ENCODE peak calls at places on chromosomes 16 and 17, in six cellular contexts. One of them, this sample, is unnamed.

GRCh38 chr17:51507444-51507843 is 247.1 kb downstream of the UTP18 start:
- DNase-seq in ovary: no peak
- DNase-seq in IMR-90: no peak
- DNase-seq in right lobe of liver: no peak
- DNase-seq in stomach: no peak
- DNase-seq in testis: no peak
- DNase-seq in this sample: no peak

GRCh38 chr16:87048038-87048743 is 269.0 kb downstream of the C16orf95 start:
- DNase-seq in ovary: no peak
- DNase-seq in IMR-90: no peak
- DNase-seq in right lobe of liver: no peak
- DNase-seq in stomach: no peak
- DNase-seq in testis: no peak
- DNase-seq in this sample: no peak

GRCh38 chr16:22694887-22695382 is 119.0 kb upstream of the HS3ST2 start:
- DNase-seq in ovary: no peak
- DNase-seq in IMR-90: peak; percentile 90
- DNase-seq in right lobe of liver: no peak
- DNase-seq in stomach: no peak
- DNase-seq in testis: peak; percentile 32
- DNase-seq in this sample: peak; percentile 37

GRCh38 chr17:17072546-17072945 is 30.3 kb downstream of the MPRIP start:
- DNase-seq in ovary: peak; percentile 9
- DNase-seq in IMR-90: no peak
- DNase-seq in right lobe of liver: no peak
- DNase-seq in stomach: no peak
- DNase-seq in testis: no peak
- DNase-seq in this sample: no peak

GRCh38 chr16:49858200-49859129 is 2.6 kb upstream of the ZNF423 start:
- DNase-seq in ovary: peak; percentile 80
- DNase-seq in IMR-90: no peak
- DNase-seq in right lobe of liver: no peak
- DNase-seq in stomach: no peak
- DNase-seq in testis: peak; percentile 79
- DNase-seq in this sample: peak; percentile 73

GRCh38 chr16:53071748-53072301 is 17.0 kb downstream of the CHD9 start:
- DNase-seq in ovary: peak; percentile 83
- DNase-seq in IMR-90: no peak
- DNase-seq in right lobe of liver: peak; percentile 70
- DNase-seq in stomach: no peak
- DNase-seq in testis: peak; percentile 47
- DNase-seq in this sample: peak; percentile 63

GRCh38 chr16:85384831-85385462 is 228.2 kb upstream of the GSE1 start:
- DNase-seq in ovary: peak; percentile 31
- DNase-seq in IMR-90: no peak
- DNase-seq in right lobe of liver: peak; percentile 44
- DNase-seq in stomach: peak; percentile 55
- DNase-seq in testis: no peak
- DNase-seq in this sample: peak; percentile 0

GRCh38 chr17:58236394-58236793 is 2.0 kb upstream of the LPO start:
- DNase-seq in ovary: no peak
- DNase-seq in IMR-90: no peak
- DNase-seq in right lobe of liver: no peak
- DNase-seq in stomach: no peak
- DNase-seq in testis: no peak
- DNase-seq in this sample: no peak

GRCh38 chr17:79870540-79870939 is 31.3 kb upstream of the CBX4 start:
- DNase-seq in ovary: no peak
- DNase-seq in IMR-90: no peak
- DNase-seq in right lobe of liver: no peak
- DNase-seq in stomach: no peak
- DNase-seq in testis: no peak
- DNase-seq in this sample: no peak

GRCh38 chr17:72346306-72346705 is 225.5 kb downstream of the SOX9 start:
- DNase-seq in ovary: no peak
- DNase-seq in IMR-90: no peak
- DNase-seq in right lobe of liver: no peak
- DNase-seq in stomach: no peak
- DNase-seq in testis: no peak
- DNase-seq in this sample: no peak

GRCh38 chr16:361872-362701 is 8.3 kb downstream of the MRPL28 start:
- DNase-seq in ovary: peak; percentile 73
- DNase-seq in IMR-90: peak; percentile 61
- DNase-seq in right lobe of liver: peak; percentile 81
- DNase-seq in stomach: peak; percentile 84
- DNase-seq in testis: peak; percentile 83
- DNase-seq in this sample: peak; percentile 79

GRCh38 chr17:76051071-76051467 is 21.2 kb downstream of the SRP68 start:
- DNase-seq in ovary: no peak
- DNase-seq in IMR-90: no peak
- DNase-seq in right lobe of liver: no peak
- DNase-seq in stomach: no peak
- DNase-seq in testis: no peak
- DNase-seq in this sample: peak; percentile 70

GRCh38 chr16:77599793-77600415 is 122.4 kb upstream of the NUDT7 start:
- DNase-seq in ovary: no peak
- DNase-seq in IMR-90: peak; percentile 47
- DNase-seq in right lobe of liver: no peak
- DNase-seq in stomach: no peak
- DNase-seq in testis: peak; percentile 49
- DNase-seq in this sample: peak; percentile 67

GRCh38 chr17:3003401-3004149 is 59.8 kb downstream of the OR1D5 start:
- DNase-seq in ovary: peak; percentile 47
- DNase-seq in IMR-90: no peak
- DNase-seq in right lobe of liver: peak; percentile 62
- DNase-seq in stomach: peak; percentile 41
- DNase-seq in testis: no peak
- DNase-seq in this sample: peak; percentile 45

GRCh38 chr17:80124351-80124981 is 22.5 kb downstream of the EIF4A3 start:
- DNase-seq in ovary: no peak
- DNase-seq in IMR-90: peak; percentile 64
- DNase-seq in right lobe of liver: no peak
- DNase-seq in stomach: peak; percentile 27
- DNase-seq in testis: peak; percentile 21
- DNase-seq in this sample: peak; percentile 42

GRCh38 chr17:83173180-83173996 is 94.0 kb downstream of the METRNL start:
- DNase-seq in ovary: peak; percentile 12
- DNase-seq in IMR-90: no peak
- DNase-seq in right lobe of liver: peak; percentile 60
- DNase-seq in stomach: no peak
- DNase-seq in testis: no peak
- DNase-seq in this sample: no peak

DNA sequence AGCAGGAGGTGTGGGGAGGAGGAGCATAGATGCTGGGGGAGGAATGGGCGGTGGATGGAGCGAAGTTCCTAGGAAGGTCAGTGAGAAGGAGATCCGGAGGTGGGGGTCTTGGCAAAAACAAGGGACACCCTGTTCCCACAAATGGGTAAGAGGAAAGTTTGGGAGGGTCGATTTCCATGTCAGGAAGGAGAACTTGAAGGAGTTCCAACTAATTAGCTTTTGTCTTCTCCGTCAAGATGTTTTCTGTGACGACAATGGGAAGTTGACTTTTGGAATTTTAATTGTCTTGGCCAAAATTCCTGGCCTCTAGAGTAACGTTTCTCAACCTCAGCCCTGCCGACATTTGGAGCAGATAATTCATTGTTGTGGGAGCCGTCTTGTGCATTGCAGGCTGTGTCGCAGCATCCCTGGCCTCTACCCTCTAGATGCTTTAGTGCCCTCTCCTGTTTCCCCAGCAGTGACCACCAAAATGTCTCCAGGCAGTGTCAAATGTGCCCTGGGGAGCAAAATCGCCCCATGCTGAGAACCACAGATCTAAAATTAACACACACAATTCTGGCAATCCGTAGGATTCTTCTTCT is 97.1 kb downstream of the PITPNC1 start:
- DNase-seq in ovary: no peak
- DNase-seq in IMR-90: peak; percentile 39
- DNase-seq in right lobe of liver: no peak
- DNase-seq in stomach: no peak
- DNase-seq in testis: no peak
- DNase-seq in this sample: no peak
- TF ChIP-seq POLR2A in ovary: no peak
- TF ChIP-seq POLR2A in IMR-90: no peak
- TF ChIP-seq POLR2A in right lobe of liver: no peak
- TF ChIP-seq POLR2A in stomach: no peak
- TF ChIP-seq POLR2A in testis: no peak
- TF ChIP-seq POLR2A in this sample: no peak

GRCh38 chr16:55968221-55968620 is 93.0 kb upstream of the CES5A start:
- DNase-seq in ovary: no peak
- DNase-seq in IMR-90: no peak
- DNase-seq in right lobe of liver: no peak
- DNase-seq in stomach: no peak
- DNase-seq in testis: no peak
- DNase-seq in this sample: no peak

GRCh38 chr16:55965099-55965498 is 89.9 kb upstream of the CES5A start:
- DNase-seq in ovary: no peak
- DNase-seq in IMR-90: no peak
- DNase-seq in right lobe of liver: no peak
- DNase-seq in stomach: no peak
- DNase-seq in testis: no peak
- DNase-seq in this sample: no peak
- H3K27ac ChIP-seq in ovary: no peak overlapping the region
- H3K27ac ChIP-seq in IMR-90: no peak overlapping the region
- H3K27ac ChIP-seq in right lobe of liver: no peak overlapping the region
- H3K27ac ChIP-seq in stomach: no peak overlapping the region
- H3K27ac ChIP-seq in testis: no peak overlapping the region
- H3K27ac ChIP-seq in this sample: peak overlapping the region; percentile 24

DNA sequence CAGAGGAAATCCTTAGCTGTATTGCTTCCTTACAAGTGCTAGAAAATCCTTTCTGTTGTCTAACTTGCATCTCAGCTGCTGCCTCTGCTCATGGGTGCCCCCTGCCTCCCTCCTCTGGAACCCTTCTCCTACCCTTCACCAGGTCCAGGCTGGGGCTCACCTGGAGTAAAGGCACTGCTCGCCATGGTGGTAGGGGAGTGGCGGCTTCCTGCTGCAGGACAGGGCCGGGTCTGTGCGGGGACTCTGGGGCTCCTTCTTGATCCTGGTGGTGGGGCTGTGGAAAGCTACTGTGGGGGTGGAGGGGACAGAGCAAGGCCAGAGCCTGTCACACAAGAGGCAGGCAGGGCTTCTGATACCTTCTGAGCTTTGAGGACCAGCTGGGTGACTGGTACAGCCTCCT is 12.4 kb downstream of the ETV4 start:
- DNase-seq in ovary: no peak
- DNase-seq in IMR-90: no peak
- DNase-seq in right lobe of liver: no peak
- DNase-seq in stomach: no peak
- DNase-seq in testis: no peak
- DNase-seq in this sample: no peak
- TF ChIP-seq CTCF in ovary: no peak
- TF ChIP-seq CTCF in IMR-90: no peak
- TF ChIP-seq CTCF in right lobe of liver: no peak
- TF ChIP-seq CTCF in stomach: no peak
- TF ChIP-seq CTCF in testis: no peak
- TF ChIP-seq CTCF in this sample: no peak

GRCh38 chr17:55737976-55738501 is 12.8 kb upstream of the PCTP start:
- DNase-seq in ovary: no peak
- DNase-seq in IMR-90: no peak
- DNase-seq in right lobe of liver: no peak
- DNase-seq in stomach: no peak
- DNase-seq in testis: no peak
- DNase-seq in this sample: no peak
- TF ChIP-seq POLR2A in ovary: no peak
- TF ChIP-seq POLR2A in IMR-90: no peak
- TF ChIP-seq POLR2A in right lobe of liver: no peak
- TF ChIP-seq POLR2A in stomach: no peak
- TF ChIP-seq POLR2A in testis: no peak
- TF ChIP-seq POLR2A in this sample: no peak

DNA sequence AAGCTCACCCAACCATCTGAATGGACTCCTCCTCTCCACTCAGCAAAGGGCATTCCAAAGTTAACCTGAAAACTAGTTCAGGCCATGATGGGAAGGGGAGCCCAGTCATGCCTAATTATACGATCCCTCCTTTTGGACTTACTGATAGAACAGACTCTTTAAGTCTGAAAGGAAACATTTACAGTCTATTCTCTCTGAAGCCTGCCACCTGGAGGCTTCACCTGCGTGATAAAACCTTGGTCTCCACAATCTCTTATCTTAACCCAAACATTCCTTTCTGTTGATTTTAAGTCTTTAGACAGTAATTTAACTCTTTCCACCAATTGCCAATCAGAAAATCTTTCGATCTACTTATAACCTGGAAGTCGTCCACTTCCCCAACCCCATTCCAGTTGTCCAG is 9.0 kb upstream of the MPP2 start:
- DNase-seq in ovary: no peak
- DNase-seq in IMR-90: no peak
- DNase-seq in right lobe of liver: no peak
- DNase-seq in stomach: no peak
- DNase-seq in testis: no peak
- DNase-seq in this sample: no peak
- H3K27ac ChIP-seq in ovary: no peak overlapping the region
- H3K27ac ChIP-seq in IMR-90: no peak overlapping the region
- H3K27ac ChIP-seq in right lobe of liver: no peak overlapping the region
- H3K27ac ChIP-seq in stomach: no peak overlapping the region
- H3K27ac ChIP-seq in testis: no peak overlapping the region
- H3K27ac ChIP-seq in this sample: no peak overlapping the region

DNA sequence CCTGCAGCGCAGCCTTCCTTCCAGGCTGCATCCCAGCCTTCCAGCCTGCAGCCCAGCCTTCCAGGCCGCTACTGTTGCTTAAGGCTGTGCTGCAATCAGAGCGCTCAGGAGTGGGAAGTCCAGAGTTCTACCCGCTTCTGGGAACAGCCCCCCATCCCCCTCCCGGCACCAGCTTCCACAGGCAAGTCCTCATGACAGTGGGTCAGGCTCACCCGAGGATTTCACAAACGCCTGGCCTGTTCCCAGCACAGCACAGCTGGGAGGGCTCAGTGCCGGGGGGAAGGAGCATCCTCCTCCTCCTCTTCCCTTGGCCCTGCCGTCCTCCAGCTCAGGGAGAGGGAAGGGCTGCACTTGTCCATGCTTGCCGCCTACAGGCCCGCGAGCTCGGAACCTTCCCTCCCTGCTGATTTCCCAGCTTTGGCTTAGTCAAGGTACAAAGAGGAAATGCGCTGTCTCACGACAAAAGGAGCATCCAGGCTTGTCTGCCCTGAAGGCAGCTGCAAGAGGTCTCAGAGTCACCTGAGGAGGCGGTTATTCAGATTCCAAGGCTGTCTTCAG is 8.3 kb downstream of the SOCS3 start:
- DNase-seq in ovary: peak; percentile 99
- DNase-seq in IMR-90: peak; percentile 98
- DNase-seq in right lobe of liver: peak; percentile 97
- DNase-seq in stomach: peak; percentile 73
- DNase-seq in testis: peak; percentile 92
- DNase-seq in this sample: peak; percentile 78
- TF ChIP-seq CTCF in ovary: no peak
- TF ChIP-seq CTCF in IMR-90: peak; percentile 21
- TF ChIP-seq CTCF in right lobe of liver: no peak
- TF ChIP-seq CTCF in stomach: no peak
- TF ChIP-seq CTCF in testis: no peak
- TF ChIP-seq CTCF in this sample: no peak

This sample was measured in thyroid gland.